ENCODE peak calls at places on chromosomes 12 and 14, in six cellular contexts. B, F, W, P, M and E are unnamed samples.

GRCh38 chr14:74867673-74868072 is 8.3 kb downstream of the PROX2 start:
- DNase-seq in B (no peak), P (no peak), M (no peak), W (peak; percentile 50), F (no peak), E (peak; percentile 32)

GRCh38 chr12:62537544-62537943 is 70.9 kb downstream of the MON2 start:
- DNase-seq in M (no peak), P (peak; percentile 12), F (peak; percentile 59), B (peak; percentile 13), W (peak; percentile 94), E (peak; percentile 9)

GRCh38 chr12:49622501-49623141 is 740 bp upstream of the PRPF40B start:
- DNase-seq in P (peak; percentile 40), B (peak; percentile 70), W (no peak), M (no peak), F (no peak), E (peak; percentile 70)

GRCh38 chr14:75277796-75278421 is 719 bp upstream of the FOS start:
- DNase-seq in P (no peak), B (peak; percentile 61), F (no peak), W (peak; percentile 78), M (no peak), E (peak; percentile 74)

GRCh38 chr12:112486361-112486760 is 67.6 kb downstream of the PTPN11 start:
- DNase-seq in F (no peak), B (no peak), W (no peak), P (no peak), M (no peak), E (no peak)

GRCh38 chr12:25456474-25456873 is 96.6 kb downstream of the LMNTD1 start:
- DNase-seq in M (no peak), W (no peak), P (no peak), F (no peak), B (no peak), E (no peak)

GRCh38 chr14:67199016-67199415 is 9.8 kb downstream of the GARIN2 start:
- DNase-seq in M (no peak), W (no peak), F (no peak), B (no peak), P (no peak), E (no peak)

GRCh38 chr12:29216797-29217583 is 67.9 kb downstream of the FAR2 start:
- DNase-seq in P (no peak), W (peak; percentile 65), M (no peak), B (peak; percentile 96), F (peak; percentile 25), E (no peak)

GRCh38 chr14:104820669-104821228 is 19.8 kb downstream of the ZBTB42 start:
- DNase-seq in P (peak; percentile 81), M (no peak), B (no peak), F (no peak), W (peak; percentile 73), E (no peak)

GRCh38 chr14:33776871-33777270 is 174.0 kb downstream of the EGLN3 start:
- DNase-seq in B (no peak), P (no peak), W (no peak), M (no peak), F (no peak), E (no peak)

GRCh38 chr12:126191037-126191891 is 1126.0 kb downstream of the AACS start:
- DNase-seq in W (peak; percentile 9), F (no peak), M (no peak), B (no peak), P (peak; percentile 15), E (no peak)

GRCh38 chr12:2251485-2252179 is 198.8 kb downstream of the CACNA1C start:
- DNase-seq in F (no peak), P (no peak), W (no peak), B (no peak), M (no peak), E (no peak)

GRCh38 chr14:90880282-90880681 is 64.1 kb upstream of the TTC7B start:
- DNase-seq in B (no peak), P (no peak), M (no peak), F (no peak), W (no peak), E (no peak)

GRCh38 chr12:22687677-22688076 is 62.7 kb downstream of the ETNK1 start:
- DNase-seq in M (no peak), P (no peak), W (peak; percentile 74), F (peak; percentile 38), B (peak; percentile 85), E (peak; percentile 13)

GRCh38 chr12:90174198-90174510 is 465.5 kb upstream of the ATP2B1 start:
- DNase-seq in W (no peak), M (no peak), P (no peak), F (no peak), B (peak; percentile 23), E (no peak)

GRCh38 chr12:103050273-103050672 is 92.8 kb downstream of the ASCL1 start:
- DNase-seq in B (no peak), F (no peak), W (no peak), P (no peak), M (no peak), E (no peak)

GRCh38 chr12:115511971-115512370 is 765.5 kb downstream of the MED13L start:
- DNase-seq in W (no peak), F (no peak), P (no peak), M (no peak), B (no peak), E (no peak)

GRCh38 chr14:70882771-70883492 is 24.3 kb upstream of the PCNX1 start:
- DNase-seq in W (peak; percentile 90), F (peak; percentile 83), M (no peak), B (peak; percentile 96), P (no peak), E (peak; percentile 52)

GRCh38 chr12:152440-152839 is 61.5 kb downstream of the SLC6A12 start:
- DNase-seq in B (peak; percentile 53), P (peak; percentile 71), W (peak; percentile 66), F (no peak), M (no peak), E (no peak)

GRCh38 chr12:45633733-45634132 is 95.8 kb upstream of the ARID2 start:
- DNase-seq in B (no peak), F (no peak), M (no peak), W (no peak), P (no peak), E (no peak)

GRCh38 chr14:106879241-106879640 is 1352.9 kb downstream of the TMEM121 start:
- DNase-seq in P (no peak), F (no peak), B (peak; percentile 85), M (no peak), W (no peak), E (peak; percentile 88)

GRCh38 chr14:33509927-33510535 is 440.8 kb downstream of the EGLN3 start:
- DNase-seq in P (no peak), M (no peak), F (peak; percentile 17), W (peak; percentile 90), B (no peak), E (no peak)

GRCh38 chr14:68972507-68973272 is 6.4 kb downstream of the ACTN1 start:
- DNase-seq in W (no peak), M (no peak), P (no peak), B (no peak), F (no peak), E (no peak)

GRCh38 chr14:64815257-64815656 is 64.5 kb downstream of the SPTB start:
- DNase-seq in W (no peak), P (no peak), M (no peak), B (no peak), F (no peak), E (no peak)

GRCh38 chr12:114018669-114019068 is 52.5 kb upstream of the RBM19 start:
- DNase-seq in M (no peak), F (no peak), W (peak; percentile 10), B (no peak), P (no peak), E (no peak)

GRCh38 chr12:51013441-51013840 is 12.7 kb downstream of the SLC11A2 start:
- DNase-seq in P (no peak), W (no peak), B (no peak), F (no peak), M (no peak), E (no peak)

GRCh38 chr12:95147836-95148235 is 69.4 kb downstream of the FGD6 start:
- DNase-seq in M (no peak), W (no peak), P (no peak), F (no peak), B (no peak), E (no peak)

GRCh38 chr12:12019881-12020280 is 50.9 kb upstream of the BCL2L14 start:
- DNase-seq in M (no peak), W (no peak), P (peak; percentile 23), F (no peak), B (no peak), E (no peak)

GRCh38 chr14:96584199-96584906 is 82.2 kb downstream of the PAPOLA start:
- DNase-seq in W (peak; percentile 10), B (peak; percentile 61), P (peak; percentile 84), F (no peak), M (no peak), E (peak; percentile 83)

GRCh38 chr12:321606-322326 is 59.1 kb upstream of the SLC6A13 start:
- DNase-seq in W (peak; percentile 55), B (peak; percentile 25), M (no peak), P (peak; percentile 31), F (no peak), E (peak; percentile 34)